ENCODE peak calls at places on chromosome 1, in seven cellular contexts. I is heart left ventricle; S is CD8-positive, alpha-beta T cell; A is adrenal gland; K is lung; D is CD4-positive, CD25-positive, alpha-beta regulatory T cell; T is CD8-positive, alpha-beta memory T cell. U is an unnamed sample.

GRCh38 chr1:97192872-97193572 is 471.4 kb downstream of the PTBP2 start:
- DNase-seq in I (no peak), S (no peak), A (no peak), K (peak; percentile 29), D (no peak), T (no peak), U (no peak)

GRCh38 chr1:155175927-155176371 is 2.3 kb downstream of the TRIM46 start:
- DNase-seq in I (peak; percentile 17), S (peak; percentile 53), A (no peak), K (no peak), D (peak; percentile 50), T (no peak), U (no peak)

GRCh38 chr1:219114014-219114413 is 59.7 kb upstream of the LYPLAL1 start:
- DNase-seq in I (no peak), S (no peak), A (no peak), K (no peak), D (no peak), T (no peak), U (no peak)

GRCh38 chr1:41485605-41486004 is 1.1 kb upstream of the EDN2 start:
- DNase-seq in I (no peak), S (no peak), A (peak; percentile 59), K (no peak), D (no peak), T (no peak), U (no peak)

GRCh38 chr1:206583461-206584264 is 28.6 kb downstream of the EIF2D start:
- DNase-seq in I (peak; percentile 75), S (peak; percentile 83), A (peak; percentile 87), K (peak; percentile 78), D (peak; percentile 85), T (peak; percentile 83), U (peak; percentile 11)

GRCh38 chr1:54950361-54951163 is 29.9 kb upstream of the TMEM61 start:
- DNase-seq in I (peak; percentile 66), S (no peak), A (peak; percentile 93), K (peak; percentile 80), D (peak; percentile 53), T (peak; percentile 27), U (peak; percentile 82)

GRCh38 chr1:15337656-15338402 is 71.9 kb upstream of the EFHD2 start:
- DNase-seq in I (peak; percentile 46), S (no peak), A (peak; percentile 74), K (no peak), D (no peak), T (no peak), U (no peak)

GRCh38 chr1:24987875-24988559 is 57.9 kb upstream of the RUNX3 start:
- DNase-seq in I (no peak), S (no peak), A (no peak), K (no peak), D (peak; percentile 69), T (no peak), U (no peak)

GRCh38 chr1:45775794-45776193 is 25.3 kb upstream of the IPP start:
- DNase-seq in I (no peak), S (no peak), A (no peak), K (no peak), D (no peak), T (no peak), U (no peak)

GRCh38 chr1:209224886-209225285 is 358.6 kb upstream of the CAMK1G start:
- DNase-seq in I (no peak), S (no peak), A (no peak), K (no peak), D (no peak), T (no peak), U (no peak)

GRCh38 chr1:86380257-86380861 is 15.8 kb downstream of the ODF2L start:
- DNase-seq in I (no peak), S (no peak), A (no peak), K (no peak), D (peak; percentile 77), T (no peak), U (peak; percentile 53)

GRCh38 chr1:193806079-193807048 is 620.0 kb upstream of the B3GALT2 start:
- DNase-seq in I (no peak), S (no peak), A (no peak), K (no peak), D (peak; percentile 4), T (no peak), U (no peak)

GRCh38 chr1:116769561-116769977 is 15.3 kb downstream of the CD2 start:
- DNase-seq in I (no peak), S (peak; percentile 89), A (no peak), K (no peak), D (peak; percentile 94), T (peak; percentile 58), U (no peak)

GRCh38 chr1:147209825-147210821 is 15.0 kb downstream of the FMO5 start:
- DNase-seq in I (no peak), S (no peak), A (no peak), K (no peak), D (no peak), T (no peak), U (no peak)

GRCh38 chr1:147207192-147207591 is 17.9 kb downstream of the FMO5 start:
- DNase-seq in I (no peak), S (no peak), A (no peak), K (no peak), D (no peak), T (no peak), U (no peak)

GRCh38 chr1:147210987-147211386 is 14.2 kb downstream of the FMO5 start:
- DNase-seq in I (no peak), S (no peak), A (no peak), K (no peak), D (no peak), T (no peak), U (no peak)

GRCh38 chr1:147211577-147211976 is 13.6 kb downstream of the FMO5 start:
- DNase-seq in I (no peak), S (no peak), A (no peak), K (no peak), D (no peak), T (no peak), U (no peak)

DNA sequence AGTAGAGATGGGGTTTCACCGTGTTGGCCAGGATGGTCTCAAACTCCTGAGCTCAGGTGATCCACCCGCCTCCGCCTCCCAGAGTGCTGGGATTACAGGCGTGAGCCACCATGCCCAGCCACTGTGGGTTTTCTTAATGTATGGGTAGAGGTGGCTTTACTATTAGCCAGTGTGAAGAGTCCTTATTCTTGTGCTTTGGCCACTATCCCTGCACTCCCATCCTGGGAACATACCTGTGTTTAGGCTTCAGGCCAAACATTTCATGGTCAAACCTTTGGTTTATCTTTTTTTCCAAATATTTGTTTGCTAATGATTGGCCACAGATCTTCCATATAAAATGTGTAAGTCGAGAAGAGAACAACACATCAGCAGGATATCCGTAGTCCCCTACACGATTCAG is 16.5 kb downstream of the FMO5 start:
- DNase-seq in I (no peak), S (no peak), A (no peak), K (no peak), D (no peak), T (no peak), U (no peak)
- H3K36me3 ChIP-seq in I (no peaks in the 10 kb centered on the region), S (no peaks in the 10 kb centered on the region), A (no peaks in the 10 kb centered on the region), K (peaks cover 9% of the 10 kb centered on the region), D (no peaks in the 10 kb centered on the region), T (no peaks in the 10 kb centered on the region), U (no peaks in the 10 kb centered on the region)

GRCh38 chr1:3783651-3784474 is 11.3 kb downstream of the SMIM1 start:
- DNase-seq in I (no peak), S (no peak), A (no peak), K (no peak), D (no peak), T (no peak), U (no peak)
- H3K36me3 ChIP-seq in I (no peaks in the 10 kb centered on the region), S (peaks cover 38% of the 10 kb centered on the region), A (peaks cover 80% of the 10 kb centered on the region), K (peaks cover 60% of the 10 kb centered on the region), D (peaks cover 55% of the 10 kb centered on the region), T (peaks cover 44% of the 10 kb centered on the region), U (peaks cover 69% of the 10 kb centered on the region)

DNA sequence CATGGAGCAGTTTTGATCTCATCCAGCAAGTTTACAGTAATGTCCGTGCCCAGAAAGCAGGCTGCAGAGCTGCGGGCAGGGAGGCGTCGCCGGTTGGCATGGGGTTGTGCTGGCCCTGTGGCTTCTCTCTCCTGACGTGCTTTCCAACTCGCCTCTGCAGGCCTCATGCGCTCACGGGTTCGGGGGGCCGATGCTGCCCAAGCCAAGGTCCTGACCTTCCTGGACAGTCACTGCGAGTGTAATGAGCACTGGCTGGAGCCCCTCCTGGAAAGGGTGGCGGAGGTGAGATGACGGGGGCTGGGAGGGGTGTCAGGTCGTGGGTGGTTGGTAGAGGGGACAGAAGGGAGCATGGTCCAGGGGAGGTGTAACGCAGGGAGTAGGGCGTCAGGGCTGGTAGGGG is 176.1 kb downstream of the GALNT2 start:
- DNase-seq in I (no peak), S (no peak), A (no peak), K (no peak), D (no peak), T (no peak), U (no peak)
- H3K36me3 ChIP-seq in I (no peaks in the 10 kb centered on the region), S (no peaks in the 10 kb centered on the region), A (peaks cover 21% of the 10 kb centered on the region), K (peaks cover 22% of the 10 kb centered on the region), D (peaks cover 5% of the 10 kb centered on the region), T (peaks cover 4% of the 10 kb centered on the region), U (peaks cover 3% of the 10 kb centered on the region)

GRCh38 chr1:160300173-160300572 is 15.2 kb upstream of the PEX19 start:
- DNase-seq in I (no peak), S (no peak), A (no peak), K (no peak), D (no peak), T (no peak), U (no peak)
- H3K36me3 ChIP-seq in I (no peaks in the 10 kb centered on the region), S (peaks cover 52% of the 10 kb centered on the region), A (peaks cover 89% of the 10 kb centered on the region), K (peaks cover 36% of the 10 kb centered on the region), D (peaks cover 87% of the 10 kb centered on the region), T (peaks cover 42% of the 10 kb centered on the region), U (peaks cover 81% of the 10 kb centered on the region)

U was measured in HAP-1.